ENCODE peak calls at places on chromosomes 7 and 10, in four cellular contexts. V is retinal pigment epithelial cell, P is HCT116, J is NB4. S is an unnamed sample.

GRCh38 chr10:105258674-105259065 is 617.6 kb downstream of the SORCS3 start:
- DNase-seq in V (no peak), P (no peak), J (no peak), S (no peak)

GRCh38 chr10:89207801-89208551 is 859 bp upstream of the CH25H start:
- DNase-seq in V (no peak), P (no peak), J (peak; percentile 43), S (no peak)

GRCh38 chr7:83457022-83457892 is 191.7 kb downstream of the SEMA3E start:
- DNase-seq in V (no peak), P (no peak), J (no peak), S (no peak)

GRCh38 chr7:78398576-78398975 is 600.0 kb downstream of the PHTF2 start:
- DNase-seq in V (no peak), P (no peak), J (no peak), S (no peak)

GRCh38 chr10:76432274-76433012 is 1001.0 kb downstream of the LRMDA start:
- DNase-seq in V (no peak), P (no peak), J (no peak), S (peak; percentile 15)

GRCh38 chr10:3185386-3185785 is 12.8 kb upstream of the PITRM1 start:
- DNase-seq in V (no peak), P (no peak), J (no peak), S (no peak)

GRCh38 chr10:129744134-129744895 is 219.8 kb downstream of the EBF3 start:
- DNase-seq in V (no peak), P (no peak), J (no peak), S (no peak)

GRCh38 chr7:140261522-140261921 is 84.7 kb upstream of the KDM7A start:
- DNase-seq in V (no peak), P (no peak), J (peak; percentile 55), S (no peak)

GRCh38 chr7:110336423-110336822 is 754.5 kb upstream of the LRRN3 start:
- DNase-seq in V (no peak), P (no peak), J (no peak), S (no peak)

GRCh38 chr10:80154978-80155695 is 22.6 kb downstream of the PLAC9 start:
- DNase-seq in V (no peak), P (no peak), J (no peak), S (no peak)

GRCh38 chr7:154857728-154858681 is 144.9 kb downstream of the PAXIP1 start:
- DNase-seq in V (no peak), P (no peak), J (no peak), S (no peak)

GRCh38 chr7:121167971-121168370 is 160.8 kb upstream of the WNT16 start:
- DNase-seq in V (no peak), P (no peak), J (no peak), S (no peak)

GRCh38 chr7:73971701-73972341 is 56.2 kb upstream of the ELN start:
- DNase-seq in V (no peak), P (peak; percentile 47), J (no peak), S (no peak)

GRCh38 chr7:151402029-151402835 is 7.6 kb downstream of the WDR86 start:
- DNase-seq in V (no peak), P (no peak), J (no peak), S (no peak)

GRCh38 chr10:89869180-89869579 is 167.8 kb downstream of the KIF20B start:
- DNase-seq in V (peak; percentile 97), P (no peak), J (no peak), S (no peak)

GRCh38 chr7:71637578-71637977 is 505.6 kb downstream of the GALNT17 start:
- DNase-seq in V (no peak), P (no peak), J (no peak), S (no peak)

GRCh38 chr7:65325793-65326432 is 47.7 kb upstream of the ZNF92 start:
- DNase-seq in V (no peak), P (no peak), J (peak; percentile 8), S (no peak)

GRCh38 chr10:110430369-110431273 is 67.1 kb upstream of the DUSP5 start:
- DNase-seq in V (no peak), P (no peak), J (no peak), S (no peak)

GRCh38 chr10:91050371-91051034 is 129.6 kb upstream of the ANKRD1 start:
- DNase-seq in V (no peak), P (no peak), J (no peak), S (no peak)

GRCh38 chr7:131488361-131488760 is 68.1 kb downstream of the PODXL start:
- DNase-seq in V (no peak), P (no peak), J (no peak), S (no peak)

GRCh38 chr7:106041140-106041717 is 70.9 kb downstream of the SYPL1 start:
- DNase-seq in V (no peak), P (peak; percentile 47), J (peak; percentile 64), S (no peak)

DNA sequence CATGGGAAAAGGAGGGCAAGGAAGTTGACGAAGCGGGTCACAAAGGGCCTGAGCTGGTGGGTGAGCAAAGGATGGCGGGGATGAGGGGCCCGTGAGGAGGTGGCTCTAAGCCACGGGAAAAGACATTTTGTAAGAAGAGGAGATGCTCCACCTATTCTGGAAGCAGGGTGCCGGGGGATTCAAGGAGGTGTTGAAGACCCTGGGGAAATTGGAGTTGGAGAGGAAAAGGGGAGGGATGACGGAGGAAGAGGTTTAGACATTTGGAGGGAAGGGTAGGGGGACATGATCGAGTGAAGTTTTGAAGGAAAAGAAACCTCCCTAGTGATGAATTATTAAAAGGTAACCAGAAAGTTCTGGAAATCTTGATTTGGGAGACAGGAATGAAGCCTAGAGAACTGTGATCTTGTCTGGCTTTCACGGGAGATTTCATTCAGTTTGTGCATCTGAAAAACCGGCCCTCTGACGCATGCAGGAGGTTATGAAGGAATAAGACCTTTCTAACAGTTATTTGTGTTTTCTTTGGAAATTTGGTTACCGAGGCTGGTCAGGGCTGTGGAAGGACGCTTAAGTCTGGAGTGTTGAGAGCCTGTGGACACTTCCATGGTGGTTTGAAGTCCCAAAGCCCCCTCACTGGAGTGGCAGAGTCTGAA is 1.4 kb downstream of the SMO start:
- DNase-seq in V (no peak), P (no peak), J (no peak), S (no peak)
- H3K4me3 ChIP-seq in V (peak overlapping the region; percentile 72), P (peak overlapping the region; percentile 51), J (no peak overlapping the region), S (peak overlapping the region; percentile 61)

DNA sequence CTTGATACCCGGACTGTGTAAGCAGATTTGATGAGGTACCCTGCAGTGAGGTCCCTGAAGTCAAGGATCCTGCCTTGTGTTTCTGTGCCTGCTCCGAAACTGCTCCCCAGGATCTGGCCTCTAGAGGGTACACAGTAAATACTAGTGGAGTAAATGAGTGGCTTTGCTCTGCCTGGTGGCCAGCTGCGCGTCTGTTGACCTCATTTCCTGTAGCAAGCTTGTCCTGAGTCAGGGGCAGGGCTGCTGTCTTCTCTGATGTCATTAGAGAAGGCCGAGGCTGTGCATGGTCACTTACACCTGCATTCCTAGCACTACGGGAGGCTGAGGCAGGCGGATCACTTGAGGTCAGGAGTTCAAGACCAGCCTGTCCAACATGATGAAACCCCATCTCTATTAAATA is 191.8 kb downstream of the FANK1 start:
- DNase-seq in V (no peak), P (no peak), J (no peak), S (peak; percentile 45)
- TF ChIP-seq CTCF in V (no peak), P (no peak), J (no peak), S (peak; percentile 35)

GRCh38 chr7:54992876-54993490 is 25.8 kb upstream of the EGFR start:
- DNase-seq in V (no peak), P (no peak), J (peak; percentile 20), S (no peak)

GRCh38 chr7:54996391-54996790 is 22.4 kb upstream of the EGFR start:
- DNase-seq in V (no peak), P (no peak), J (no peak), S (no peak)

GRCh38 chr7:54995631-54996340 is 23.0 kb upstream of the EGFR start:
- DNase-seq in V (no peak), P (peak; percentile 71), J (peak; percentile 22), S (peak; percentile 94)

GRCh38 chr7:54991341-54991740 is 27.5 kb upstream of the EGFR start:
- DNase-seq in V (no peak), P (no peak), J (no peak), S (no peak)

DNA sequence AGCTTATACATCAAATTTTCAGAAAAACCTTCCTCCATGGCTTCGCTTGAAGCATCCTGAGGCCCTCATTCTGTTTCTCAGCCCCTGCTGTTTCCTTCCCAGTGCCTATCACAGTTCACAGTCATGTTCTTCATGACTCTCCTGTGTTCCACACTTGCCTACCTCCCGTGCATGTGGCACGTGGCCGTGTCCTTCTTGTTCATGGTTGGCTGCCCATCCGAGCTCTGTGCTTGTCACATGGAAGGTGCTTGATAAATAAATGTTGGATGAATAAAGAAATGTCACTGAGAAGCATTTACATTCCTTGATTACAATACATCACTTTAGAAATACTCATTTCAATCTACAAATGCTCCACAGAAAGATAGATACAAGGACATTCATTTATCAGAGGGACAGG is 23.7 kb upstream of the EGFR start:
- DNase-seq in V (no peak), P (no peak), J (no peak), S (no peak)
- H3K4me3 ChIP-seq in V (no peak overlapping the region), P (no peak overlapping the region), J (no peak overlapping the region), S (no peak overlapping the region)

DNA sequence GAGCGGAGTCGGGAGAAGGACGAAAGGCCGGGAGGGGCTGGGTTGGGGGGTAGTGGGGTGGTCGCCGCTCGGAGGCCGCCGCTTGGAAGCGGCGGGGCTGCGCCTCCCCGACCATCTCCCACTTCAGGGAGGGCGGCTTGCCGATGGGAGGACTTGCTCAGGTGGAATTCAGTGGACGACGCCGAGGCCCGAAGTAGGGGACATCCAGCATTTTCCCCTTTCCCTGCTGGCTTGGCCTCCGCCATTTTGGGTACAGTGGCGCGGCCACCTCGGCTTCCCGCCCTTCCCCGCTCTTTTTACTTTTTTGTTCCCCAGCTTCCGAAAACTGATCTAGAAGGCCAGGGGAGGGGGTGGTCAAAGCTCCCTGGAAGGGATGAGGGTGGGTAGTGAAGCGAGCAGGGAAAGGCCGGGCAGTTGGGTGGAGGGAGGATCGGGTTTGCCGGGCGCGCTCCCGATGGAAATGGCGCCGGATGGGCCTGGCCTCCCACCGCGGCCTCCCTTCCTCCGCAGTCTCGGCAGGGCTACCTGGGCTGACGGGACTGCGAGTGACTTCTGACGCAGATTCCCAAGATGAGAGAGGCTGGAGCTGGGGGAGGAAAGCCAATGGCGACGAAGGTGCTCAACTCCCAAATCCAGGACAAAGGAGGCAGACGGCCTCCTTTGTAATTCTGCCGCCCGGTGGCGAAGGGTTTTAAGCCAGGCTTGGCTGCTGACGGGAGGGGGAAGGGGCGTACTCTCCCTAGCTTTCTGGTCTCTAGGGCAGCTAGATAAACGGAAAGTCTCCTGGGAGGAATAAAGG is at the start of gene PBLD:
- DNase-seq in V (no peak), P (peak; percentile 43), J (peak; percentile 89), S (no peak)
- TF ChIP-seq CTCF in V (peak; percentile 49), P (no peak), J (peak; percentile 39), S (peak; percentile 54)